ENCODE peak calls at places on chromosomes 7 and 10, in four cellular contexts. P is stimulated activated CD8-positive, alpha-beta memory T cell treated with anti-CD3 and anti-CD28 coated beads, Interleukin-15, amount 100 ng/mL, for 1 hour; W is skeletal muscle cell; J is stimulated activated CD4-positive, alpha-beta T cell treated with anti-CD3 and anti-CD28 coated beads, Interleukin-15, amount 100 ng/mL, for 24 hours. I is an unnamed sample.

GRCh38 chr7:104883718-104884452 is 130.1 kb upstream of the KMT2E start:
- DNase-seq in P (peak; percentile 55), W (no peak), J (peak; percentile 89), I (peak; percentile 58)

GRCh38 chr10:112842832-112843360 is 107.2 kb upstream of the TCF7L2 start:
- DNase-seq in J (no peak), P (no peak), W (peak; percentile 39), I (no peak)

GRCh38 chr7:44769381-44770209 is 20.9 kb downstream of the ZMIZ2 start:
- DNase-seq in P (no peak), J (no peak), W (no peak), I (peak; percentile 18)

GRCh38 chr10:60282771-60283353 is 106.8 kb downstream of the ANK3 start:
- DNase-seq in J (no peak), P (no peak), W (peak; percentile 25), I (no peak)

GRCh38 chr7:139669106-139670061 is 108.4 kb downstream of the HIPK2 start:
- DNase-seq in W (no peak), P (no peak), J (peak; percentile 36), I (no peak)

GRCh38 chr10:132030898-132031463 is 34.8 kb upstream of the JAKMIP3 start:
- DNase-seq in J (no peak), W (no peak), P (no peak), I (no peak)

GRCh38 chr7:47523401-47523800 is 58.5 kb downstream of the TNS3 start:
- DNase-seq in W (no peak), J (no peak), P (no peak), I (no peak)

GRCh38 chr7:41118490-41118889 is 584.4 kb downstream of the INHBA start:
- DNase-seq in W (no peak), J (no peak), P (no peak), I (no peak)

GRCh38 chr7:110130669-110131068 is 960.3 kb upstream of the LRRN3 start:
- DNase-seq in J (no peak), P (no peak), W (no peak), I (no peak)